ENCODE peak calls at places on chromosomes 1 and 21, in six cellular contexts. U is SK-N-MC; V is SK-N-SH; Z is dorsolateral prefrontal cortex; A is effector memory CD4-positive, alpha-beta T cell; Q is fibroblast of the aortic adventitia. N is an unnamed sample.
A peak's percentile ranks its signal among the peaks of the same experiment; 100 is the strongest.

GRCh38 chr21:36473203-36473602 is 6.7 kb downstream of the CLDN14 start:
- DNase-seq in U (no peak), V (no peak), Z (no peak), A (no peak), Q (no peak), N (no peak)

GRCh38 chr1:212712451-212713303 is 13.0 kb upstream of the BATF3 start:
- DNase-seq in U (peak; percentile 30), V (no peak), Z (no peak), A (no peak), Q (peak; percentile 70), N (no peak)

GRCh38 chr1:188642585-188643168 is 1813.9 kb downstream of the PLA2G4A start:
- DNase-seq in U (no peak), V (no peak), Z (no peak), A (no peak), Q (no peak), N (no peak)

GRCh38 chr1:156939786-156940334 is 19.4 kb downstream of the LRRC71 start:
- DNase-seq in U (no peak), V (no peak), Z (no peak), A (no peak), Q (no peak), N (no peak)

GRCh38 chr1:210340311-210340710 is 11.6 kb downstream of the HHAT start:
- DNase-seq in U (no peak), V (no peak), Z (no peak), A (no peak), Q (no peak), N (no peak)

GRCh38 chr1:109895720-109896504 is 14.7 kb upstream of the CSF1 start:
- DNase-seq in U (no peak), V (no peak), Z (no peak), A (no peak), Q (peak; percentile 57), N (no peak)

GRCh38 chr1:230145953-230146476 is 79.0 kb downstream of the GALNT2 start:
- DNase-seq in U (no peak), V (no peak), Z (no peak), A (no peak), Q (no peak), N (peak; percentile 26)

GRCh38 chr21:45228171-45228641 is 59.5 kb downstream of the POFUT2 start:
- DNase-seq in U (no peak), V (no peak), Z (peak; percentile 66), A (peak; percentile 70), Q (peak; percentile 99), N (no peak)

GRCh38 chr1:236759252-236759859 is 35.7 kb upstream of the MTR start:
- DNase-seq in U (peak; percentile 48), V (peak; percentile 44), Z (no peak), A (no peak), Q (peak; percentile 65), N (no peak)

GRCh38 chr1:227318003-227318851 is at the start of gene CDC42BPA:
- DNase-seq in U (no peak), V (peak; percentile 95), Z (peak; percentile 85), A (no peak), Q (peak; percentile 79), N (no peak)

GRCh38 chr1:185495898-185496297 is 178.9 kb upstream of the IVNS1ABP start:
- DNase-seq in U (no peak), V (no peak), Z (no peak), A (no peak), Q (no peak), N (no peak)

GRCh38 chr1:27429029-27429425 is 36.6 kb downstream of the GPR3 start:
- DNase-seq in U (no peak), V (no peak), Z (no peak), A (no peak), Q (no peak), N (no peak)
- H3K4me3 ChIP-seq in U (peak overlapping the region; percentile 72), V (no peak overlapping the region), Z (no peak overlapping the region), A (peak overlapping the region; percentile 29), Q (no peak overlapping the region), N (no peak overlapping the region)

GRCh38 chr1:168178227-168178637 is 530 bp upstream of the TIPRL start:
- DNase-seq in U (no peak), V (no peak), Z (no peak), A (no peak), Q (no peak), N (no peak)
- H3K4me3 ChIP-seq in U (peak overlapping the region; percentile 93), V (peak overlapping the region; percentile 80), Z (peak overlapping the region; percentile 79), A (peak overlapping the region; percentile 90), Q (peak overlapping the region; percentile 43), N (peak overlapping the region; percentile 86)

GRCh38 chr1:111225091-111225490 is 2.4 kb upstream of the CHI3L2 start:
- DNase-seq in U (no peak), V (no peak), Z (no peak), A (no peak), Q (no peak), N (no peak)

GRCh38 chr1:111225717-111226400 is 1.7 kb upstream of the CHI3L2 start:
- DNase-seq in U (no peak), V (no peak), Z (no peak), A (no peak), Q (no peak), N (no peak)

GRCh38 chr1:111228748-111229126 is 1.2 kb downstream of the CHI3L2 start:
- DNase-seq in U (no peak), V (no peak), Z (no peak), A (no peak), Q (no peak), N (no peak)

GRCh38 chr1:111227875-111228747 is 598 bp downstream of the CHI3L2 start:
- DNase-seq in U (no peak), V (no peak), Z (no peak), A (no peak), Q (peak; percentile 91), N (no peak)

DNA sequence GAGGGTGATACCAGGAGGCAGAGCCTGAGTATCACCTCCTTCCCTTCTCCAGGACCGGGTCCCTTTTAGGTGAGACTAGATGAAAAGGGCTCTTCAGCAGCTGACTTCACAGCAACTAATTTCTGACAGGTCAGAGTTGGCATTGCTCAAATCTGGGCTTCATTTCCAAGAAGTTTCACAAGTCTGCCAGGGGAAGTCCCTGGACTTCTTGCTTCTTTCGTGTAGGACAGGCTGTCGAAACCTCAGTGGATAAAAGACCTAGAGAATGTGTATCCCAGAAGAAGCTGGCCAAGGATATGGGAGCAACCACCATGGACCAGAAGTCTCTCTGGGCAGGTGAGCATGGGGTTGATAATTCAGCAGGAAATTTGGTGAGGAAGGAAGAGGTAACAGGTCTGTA is at the start of gene CHI3L2:
- DNase-seq in U (no peak), V (no peak), Z (no peak), A (no peak), Q (peak; percentile 76), N (no peak)
- H3K4me3 ChIP-seq in U (no peak within 1 kb of the TSS), V (no peak within 1 kb of the TSS), Z (no peak within 1 kb of the TSS), A (no peak within 1 kb of the TSS), Q (no peak within 1 kb of the TSS), N (no peak within 1 kb of the TSS)

DNA sequence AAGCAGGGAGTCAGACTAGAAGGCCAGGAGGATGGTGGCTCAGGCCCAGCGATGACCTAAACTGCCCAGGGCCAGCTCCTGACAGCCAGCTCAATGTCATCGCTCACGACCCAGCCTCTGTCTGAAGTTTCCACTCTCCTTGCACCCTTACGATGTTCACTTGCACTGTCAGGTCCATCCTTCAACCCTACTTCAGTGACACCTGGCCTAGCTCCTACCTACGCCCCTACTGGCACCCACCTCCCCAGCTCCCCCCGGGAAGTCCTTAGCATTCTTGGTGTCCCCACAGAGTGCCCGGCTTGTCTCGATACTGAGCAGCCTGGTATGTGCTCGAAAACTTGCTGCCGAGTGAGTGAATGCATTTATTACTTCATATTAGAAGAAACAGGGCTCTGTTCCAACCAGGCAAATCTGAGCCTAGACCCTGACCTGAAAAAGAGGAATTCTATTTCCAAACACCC is 29.7 kb upstream of the LRRC38 start:
- DNase-seq in U (no peak), V (no peak), Z (no peak), A (no peak), Q (no peak), N (no peak)
- H3K4me3 ChIP-seq in U (no peak overlapping the region), V (no peak overlapping the region), Z (no peak overlapping the region), A (no peak overlapping the region), Q (no peak overlapping the region), N (no peak overlapping the region)

GRCh38 chr1:165424454-165425283 is 20.3 kb downstream of the RXRG start:
- DNase-seq in U (no peak), V (no peak), Z (no peak), A (no peak), Q (peak; percentile 58), N (no peak)
- H3K4me3 ChIP-seq in U (no peak overlapping the region), V (no peak overlapping the region), Z (no peak overlapping the region), A (peak overlapping the region; percentile 31), Q (peak overlapping the region; percentile 53), N (no peak overlapping the region)

DNA sequence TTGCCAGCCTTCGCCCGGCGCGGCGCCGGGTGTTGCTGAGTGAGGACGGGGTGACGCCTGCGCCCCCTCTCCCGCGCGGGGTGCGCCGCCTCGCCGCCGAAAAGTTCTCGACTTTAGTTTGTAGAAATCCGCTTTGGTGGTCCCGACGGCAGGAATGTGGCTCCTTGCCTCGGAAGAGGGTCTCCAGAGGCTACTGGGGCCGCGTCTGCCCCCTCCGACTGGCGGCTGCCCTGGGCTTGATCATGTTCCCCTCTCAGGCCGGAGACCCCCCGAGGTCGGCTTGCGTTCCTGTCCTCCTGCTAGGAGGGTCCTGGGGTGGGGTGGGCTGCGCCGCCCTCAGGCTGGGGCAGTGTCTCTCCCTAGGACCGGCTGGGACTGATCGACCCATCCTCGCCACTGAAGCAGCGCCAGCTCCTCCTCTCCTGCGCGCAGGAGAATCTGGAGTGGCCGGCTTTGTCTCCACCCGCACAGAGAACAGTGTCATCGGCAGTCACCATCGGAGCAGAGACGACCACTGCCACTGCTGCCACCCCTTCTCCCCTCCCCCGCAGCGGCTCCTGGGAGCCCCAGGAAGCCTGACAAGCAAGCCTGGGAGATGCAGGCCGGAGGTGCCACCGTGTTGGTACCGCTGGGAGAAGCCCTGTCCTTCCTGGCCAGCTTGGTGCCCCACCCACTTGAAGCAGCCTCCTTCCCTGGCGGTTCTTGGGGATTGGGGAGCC is 554 bp upstream of the SLC30A2 start:
- DNase-seq in U (no peak), V (peak; percentile 45), Z (no peak), A (no peak), Q (no peak), N (no peak)
- H3K4me3 ChIP-seq in U (no peak overlapping the region), V (no peak overlapping the region), Z (no peak overlapping the region), A (no peak overlapping the region), Q (no peak overlapping the region), N (no peak overlapping the region)